ENCODE peak calls at places on chromosomes 11 and 22, in four cellular contexts. B is cardiac muscle cell, N is astrocyte of the cerebellum, J is H1. R is an unnamed sample.

GRCh38 chr22:19663286-19663815 is 51.0 kb upstream of the SEPTIN5 start:
- DNase-seq in B (peak), N (peak), J (no peak), R (peak)

GRCh38 chr11:68402355-68403031 is 58.1 kb upstream of the PPP6R3 start:
- DNase-seq in B (no peak), N (no peak), J (peak), R (no peak)

GRCh38 chr11:2270322-2271076 is at the start of gene ASCL2:
- DNase-seq in B (no peak), N (no peak), J (no peak), R (no peak)

GRCh38 chr11:18615628-18616392 is 16.2 kb downstream of the MISFA start:
- DNase-seq in B (no peak), N (no peak), J (no peak), R (no peak)

GRCh38 chr22:26681395-26681821 is 24.0 kb downstream of the MIAT start:
- DNase-seq in B (peak), N (peak), J (peak), R (no peak)

GRCh38 chr22:20315337-20316216 is 4.3 kb downstream of the DGCR6L start:
- DNase-seq in B (no peak), N (no peak), J (peak), R (no peak)

GRCh38 chr22:50078761-50079160 is 6.5 kb downstream of the MLC1 start:
- DNase-seq in B (no peak), N (no peak), J (no peak), R (no peak)

GRCh38 chr11:125939081-125939521 is 6.7 kb upstream of the VSIG10L2 start:
- DNase-seq in B (no peak), N (no peak), J (peak), R (no peak)

GRCh38 chr11:47778878-47779483 is 11.8 kb upstream of the FNBP4 start:
- DNase-seq in B (no peak), N (no peak), J (no peak), R (no peak)

GRCh38 chr11:107472966-107473365 is 15.3 kb upstream of the CWF19L2 start:
- DNase-seq in B (no peak), N (no peak), J (no peak), R (no peak)

GRCh38 chr22:26673485-26673884 is 16.1 kb downstream of the MIAT start:
- DNase-seq in B (no peak), N (no peak), J (no peak), R (no peak)

GRCh38 chr11:12235945-12236743 is 125.8 kb downstream of the MICAL2 start:
- DNase-seq in B (peak), N (peak), J (no peak), R (peak)

GRCh38 chr11:94866231-94866827 is 98.2 kb downstream of the AMOTL1 start:
- DNase-seq in B (no peak), N (no peak), J (no peak), R (no peak)

GRCh38 chr11:104410336-104410735 is 246.4 kb upstream of the PDGFD start:
- DNase-seq in B (no peak), N (peak), J (no peak), R (no peak)

GRCh38 chr11:72227316-72228228 is 3.0 kb downstream of the INPPL1 start:
- DNase-seq in B (no peak), N (peak), J (no peak), R (no peak)

GRCh38 chr22:27295071-27295470 is 506.5 kb downstream of the MN1 start:
- DNase-seq in B (no peak), N (no peak), J (no peak), R (no peak)

GRCh38 chr11:19683141-19683805 is 29.4 kb upstream of the NAV2 start:
- DNase-seq in B (no peak), N (no peak), J (no peak), R (no peak)

GRCh38 chr11:132062031-132062430 is 691.6 kb downstream of the NTM start:
- DNase-seq in B (no peak), N (peak), J (no peak), R (no peak)

GRCh38 chr22:21643533-21644357 is 1.6 kb downstream of the SDF2L1 start:
- DNase-seq in B (no peak), N (no peak), J (no peak), R (no peak)
- H3K4me3 ChIP-seq in B (no peak), N (peak), J (peak), R (peak)

GRCh38 chr22:46105494-46106278 is 44.6 kb upstream of the PPARA start:
- DNase-seq in B (no peak), N (peak), J (no peak), R (no peak)

GRCh38 chr22:46106279-46107022 is 43.9 kb upstream of the PPARA start:
- DNase-seq in B (no peak), N (no peak), J (no peak), R (no peak)

GRCh38 chr22:46107753-46108563 is 42.4 kb upstream of the PPARA start:
- DNase-seq in B (no peak), N (no peak), J (no peak), R (no peak)

GRCh38 chr22:46108564-46109473 is 41.5 kb upstream of the PPARA start:
- DNase-seq in B (peak), N (no peak), J (no peak), R (no peak)

GRCh38 chr22:46107089-46107664 is 43.1 kb upstream of the PPARA start:
- DNase-seq in B (no peak), N (no peak), J (no peak), R (no peak)
- H3K4me3 ChIP-seq in B (no peak), N (no peak), J (no peak), R (no peak)

DNA sequence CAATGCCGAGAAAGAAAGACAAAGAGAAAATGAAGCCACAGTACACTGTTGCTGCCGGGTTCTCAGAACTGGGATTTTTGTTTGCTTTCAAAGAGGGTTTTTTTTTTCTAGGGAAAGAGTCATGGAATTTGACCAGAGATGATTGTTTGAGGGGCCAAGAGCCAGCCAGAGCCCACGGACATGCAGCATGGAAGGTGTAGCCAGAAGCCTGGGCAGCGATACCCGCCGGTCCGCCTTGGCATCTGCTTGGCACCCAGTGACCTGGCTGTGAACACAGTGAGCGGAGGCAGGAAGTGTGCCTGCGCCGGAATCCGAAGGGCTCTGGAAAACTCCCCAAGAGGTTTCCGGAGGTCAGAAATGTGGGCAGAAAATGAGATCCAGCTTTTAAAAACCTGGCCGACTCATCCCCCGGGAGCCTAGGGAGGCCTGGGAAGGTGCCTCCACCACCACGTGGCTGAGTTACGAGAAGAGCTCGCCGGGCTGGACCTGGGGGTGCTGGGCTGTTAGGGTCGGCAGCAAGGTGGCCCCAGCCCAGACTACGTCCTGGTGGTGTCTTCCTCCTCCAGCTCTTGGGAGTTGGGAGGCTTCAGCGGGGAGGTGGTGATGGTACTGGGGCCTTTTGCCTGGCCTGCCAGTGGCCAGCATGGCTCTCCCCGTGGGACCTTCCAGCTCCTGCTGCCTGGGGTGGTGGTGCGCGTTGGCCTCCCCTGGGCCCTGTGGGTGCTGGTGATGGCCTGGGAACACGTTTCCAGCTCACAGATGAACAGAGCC is 61.6 kb upstream of the PPARA start:
- DNase-seq in B (no peak), N (no peak), J (no peak), R (no peak)
- H3K4me3 ChIP-seq in B (no peak), N (peak), J (no peak), R (peak)

GRCh38 chr11:124839051-124839971 is 25.9 kb upstream of the ROBO3 start:
- DNase-seq in B (peak), N (no peak), J (peak), R (no peak)
- H3K4me3 ChIP-seq in B (peak), N (peak), J (peak), R (peak)

DNA sequence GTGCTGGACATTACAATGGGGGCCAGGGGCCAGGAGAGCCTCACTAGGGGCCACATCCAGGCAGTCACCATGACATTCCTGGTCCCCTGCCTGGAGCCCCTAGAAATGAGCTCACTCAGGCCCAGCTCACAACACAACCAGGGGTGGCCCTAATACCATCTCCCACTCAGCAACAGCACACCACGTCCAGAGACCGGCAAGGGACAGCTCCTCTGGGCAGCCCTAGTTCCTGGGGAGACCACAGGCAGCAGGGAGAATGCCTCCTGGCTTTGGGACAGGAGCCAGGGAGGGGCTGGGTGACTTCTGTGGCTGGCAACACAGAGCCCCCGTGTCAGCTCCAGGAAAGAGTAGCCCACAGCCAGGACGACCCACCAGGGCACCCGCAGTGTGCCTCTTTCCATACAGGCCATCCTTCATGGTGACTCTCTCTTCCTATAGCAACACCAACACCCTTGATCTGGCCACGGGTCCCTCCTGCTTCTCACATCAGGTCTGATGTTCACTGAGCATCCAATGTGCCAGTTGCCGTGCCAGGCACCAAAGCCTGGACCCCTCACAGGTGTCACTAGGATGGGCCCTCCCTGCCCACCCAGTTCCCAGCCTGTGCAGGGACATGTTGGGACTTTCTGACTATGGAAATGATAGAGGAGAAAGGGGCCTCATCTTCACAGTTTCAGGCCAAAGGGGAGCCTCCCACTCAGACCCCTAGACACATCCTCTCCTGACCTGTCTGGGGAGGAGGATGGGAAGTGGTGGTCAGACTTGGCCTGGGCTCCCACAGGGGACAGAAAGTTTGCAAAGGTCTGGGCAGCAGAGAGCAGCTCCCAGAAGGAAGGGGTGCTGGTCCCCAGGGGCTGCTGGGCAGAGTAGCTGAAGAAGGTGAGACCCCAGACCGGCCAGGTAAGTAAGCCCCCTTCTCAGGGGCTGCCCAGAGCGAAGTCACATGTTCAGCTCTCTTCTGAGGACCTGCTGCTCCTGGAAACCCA is 43.2 kb downstream of the IGLL5 start:
- DNase-seq in B (no peak), N (no peak), J (no peak), R (no peak)
- H3K4me3 ChIP-seq in B (no peak), N (no peak), J (no peak), R (no peak)

GRCh38 chr11:17207317-17208256 is at the start of gene PIK3C2A:
- DNase-seq in B (peak), N (peak), J (peak), R (peak)
- H3K4me3 ChIP-seq in B (peak), N (peak), J (peak), R (peak)

DNA sequence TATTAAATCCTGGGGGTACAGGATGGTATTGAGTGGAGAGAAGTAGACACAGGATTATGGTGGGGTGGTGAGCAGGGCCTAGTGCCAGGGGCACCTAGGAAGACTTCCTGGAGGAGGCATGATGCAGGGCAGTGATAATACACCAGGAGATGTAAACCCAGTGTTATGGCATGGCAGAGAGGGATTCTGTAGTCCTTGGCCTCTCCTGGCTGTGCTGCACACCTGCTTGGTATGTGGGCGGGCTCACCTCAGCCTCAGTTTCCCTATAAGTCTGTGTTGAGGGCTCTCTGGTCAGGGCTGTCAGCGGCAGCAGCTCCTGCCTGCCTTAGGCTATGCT is 2.2 kb downstream of the PDXP start:
- DNase-seq in B (no peak), N (no peak), J (no peak), R (no peak)
- H3K4me3 ChIP-seq in B (no peak), N (no peak), J (no peak), R (peak)

DNA sequence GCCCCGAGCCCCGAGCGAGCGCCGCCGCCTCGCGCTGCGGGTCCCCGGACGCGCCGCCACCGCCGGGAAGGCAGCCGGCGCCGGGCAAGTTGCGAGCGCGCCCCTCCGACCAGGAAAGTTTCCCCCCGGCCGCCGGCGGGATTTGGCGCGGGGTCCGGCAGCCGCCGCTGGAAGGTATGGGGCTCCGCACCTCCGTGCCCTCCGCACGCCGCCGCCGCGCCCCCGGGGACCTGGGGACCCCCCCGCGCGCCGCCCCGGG is 281 bp downstream of the TSPAN18 start:
- DNase-seq in B (no peak), N (no peak), J (peak), R (no peak)
- H3K4me3 ChIP-seq in B (peak), N (peak), J (peak), R (no peak)

DNA sequence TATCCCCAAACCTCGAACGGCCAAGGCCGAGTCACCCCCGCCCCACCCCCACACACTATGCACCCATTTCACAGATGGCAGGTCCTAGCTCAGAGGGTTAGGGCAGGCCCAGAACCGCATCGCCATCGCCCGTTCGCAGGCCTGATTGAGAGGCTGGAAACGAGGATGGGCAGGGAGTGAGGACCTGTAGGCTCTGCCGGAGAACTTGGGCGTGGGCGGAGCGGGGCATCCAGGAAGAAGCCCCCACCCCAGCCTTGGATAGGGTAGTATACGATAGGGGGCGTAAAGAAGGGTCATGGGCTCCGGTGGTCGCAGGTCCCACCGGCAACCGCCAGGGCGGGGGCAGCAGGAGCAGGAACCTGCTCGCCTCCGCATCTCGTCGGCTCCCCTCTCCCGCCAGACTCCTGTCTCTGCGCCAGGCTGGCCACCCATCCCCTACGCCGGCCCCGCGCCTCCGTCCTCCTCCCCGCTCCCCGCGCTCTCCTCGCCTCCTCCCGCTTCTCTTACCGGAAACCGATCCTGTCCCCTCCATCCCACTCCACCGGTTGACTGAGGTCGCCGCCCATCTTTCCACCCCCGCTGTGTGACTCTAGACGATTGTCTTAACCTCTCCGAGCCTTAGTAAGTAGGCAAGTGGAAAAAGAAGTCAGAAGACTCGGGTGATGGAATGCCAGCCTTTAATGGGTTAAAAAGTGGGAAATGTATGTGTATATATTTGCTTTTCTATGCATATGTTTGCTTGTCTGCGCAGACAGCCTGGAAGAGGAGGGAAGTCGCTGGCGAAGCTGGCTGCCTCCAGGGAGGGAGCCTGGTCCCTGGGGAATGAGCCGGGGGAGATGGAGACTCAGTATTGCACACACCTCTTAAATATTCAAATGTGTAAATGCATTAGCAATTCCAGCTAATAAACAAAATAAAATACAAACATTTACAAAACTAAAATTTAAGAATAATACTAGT is 52.8 kb downstream of the CYTH4 start:
- DNase-seq in B (no peak), N (no peak), J (peak), R (no peak)
- H3K4me3 ChIP-seq in B (no peak), N (no peak), J (peak), R (no peak)